ENCODE peak calls at places on chromosomes 13 and 19, in nine cellular contexts. P, K, L, C, X, G, B, J and A are unnamed samples.

GRCh38 chr13:110713981-110714797 is 689 bp downstream of the ING1 start:
- DNase-seq in C (peak; percentile 50), G (peak; percentile 72), K (peak; percentile 57), B (peak; percentile 29), L (peak; percentile 59), P (peak; percentile 47), J (peak; percentile 85), X (no peak), A (no peak)

GRCh38 chr13:50126378-50127016 is 111.3 kb downstream of the KCNRG start:
- DNase-seq in P (peak; percentile 39), K (no peak), G (peak; percentile 28), B (no peak), X (no peak), C (peak; percentile 45), L (no peak), J (no peak), A (no peak)

GRCh38 chr19:12364391-12365093 is 941 bp downstream of the ZNF442 start:
- DNase-seq in G (peak; percentile 35), X (no peak), P (peak; percentile 3), J (peak; percentile 21), C (peak; percentile 24), B (peak; percentile 8), L (no peak), K (peak; percentile 17), A (peak; percentile 2)

GRCh38 chr19:15954820-15955219 is 6.0 kb downstream of the OR10H4 start:
- DNase-seq in B (no peak), L (no peak), X (no peak), G (no peak), K (no peak), J (no peak), P (no peak), C (no peak), A (no peak)

GRCh38 chr13:27533155-27533643 is 82.8 kb upstream of the MTIF3 start:
- DNase-seq in C (peak; percentile 81), K (peak; percentile 44), P (peak; percentile 69), B (peak; percentile 60), X (no peak), L (peak; percentile 92), J (peak; percentile 59), G (peak; percentile 83), A (peak; percentile 86)

GRCh38 chr13:72726721-72727416 is 560 bp downstream of the MZT1 start:
- DNase-seq in G (peak; percentile 41), K (peak; percentile 31), C (no peak), J (no peak), P (no peak), X (peak; percentile 6), B (peak; percentile 39), L (peak; percentile 29), A (peak; percentile 10)

GRCh38 chr13:48431987-48432615 is 19.2 kb upstream of the LPAR6 start:
- DNase-seq in B (no peak), P (peak; percentile 70), C (peak; percentile 66), G (no peak), X (no peak), K (no peak), J (no peak), L (no peak), A (no peak)

GRCh38 chr13:45932611-45933182 is 81.1 kb upstream of the SIAH3 start:
- DNase-seq in X (no peak), P (no peak), J (no peak), L (no peak), K (no peak), C (no peak), B (no peak), G (no peak), A (peak; percentile 10)

GRCh38 chr19:41588497-41589209 is 12.7 kb downstream of the CEACAM21 start:
- DNase-seq in G (no peak), P (peak; percentile 36), L (no peak), B (peak; percentile 49), J (no peak), C (peak; percentile 49), K (no peak), X (no peak), A (peak; percentile 61)

GRCh38 chr13:98598043-98598442 is 21.1 kb upstream of the STK24 start:
- DNase-seq in L (no peak), K (no peak), B (no peak), G (no peak), P (peak; percentile 31), J (no peak), C (no peak), X (no peak), A (no peak)

GRCh38 chr19:38506723-38507550 is 73.4 kb downstream of the RYR1 start:
- DNase-seq in L (peak; percentile 93), J (peak; percentile 83), P (peak; percentile 68), B (peak; percentile 97), K (peak; percentile 66), X (peak; percentile 52), C (peak; percentile 60), G (peak; percentile 51), A (peak; percentile 68)

GRCh38 chr19:42005504-42005903 is 11.5 kb upstream of the ATP1A3 start:
- DNase-seq in C (no peak), G (no peak), B (no peak), L (no peak), P (no peak), J (no peak), X (no peak), K (no peak), A (no peak)

GRCh38 chr19:798415-799075 is 1.3 kb downstream of the PTBP1 start:
- DNase-seq in G (peak; percentile 50), B (no peak), K (no peak), P (no peak), X (no peak), L (no peak), J (peak; percentile 45), C (no peak), A (no peak)

GRCh38 chr19:6590458-6591319 is at the start of gene CD70:
- DNase-seq in L (no peak), J (peak; percentile 69), K (peak; percentile 29), C (no peak), X (no peak), B (peak; percentile 48), G (no peak), P (no peak), A (peak; percentile 8)

GRCh38 chr13:90723381-90723780 is 624.1 kb upstream of the MIR17HG start:
- DNase-seq in P (no peak), C (no peak), G (no peak), K (no peak), J (no peak), B (no peak), L (no peak), X (no peak), A (no peak)

GRCh38 chr13:50318887-50319286 is 303.6 kb downstream of the KCNRG start:
- DNase-seq in J (no peak), X (no peak), L (no peak), B (no peak), K (no peak), C (no peak), P (no peak), G (no peak), A (no peak)

GRCh38 chr19:54521860-54522513 is 19.4 kb downstream of the LAIR2 start:
- DNase-seq in L (no peak), G (no peak), J (no peak), P (no peak), B (no peak), X (no peak), C (no peak), K (no peak), A (no peak)

GRCh38 chr19:38685666-38686529 is 38.4 kb downstream of the ACTN4 start:
- DNase-seq in B (no peak), G (no peak), L (no peak), P (peak; percentile 92), J (no peak), K (no peak), X (no peak), C (peak; percentile 78), A (peak; percentile 61)

DNA sequence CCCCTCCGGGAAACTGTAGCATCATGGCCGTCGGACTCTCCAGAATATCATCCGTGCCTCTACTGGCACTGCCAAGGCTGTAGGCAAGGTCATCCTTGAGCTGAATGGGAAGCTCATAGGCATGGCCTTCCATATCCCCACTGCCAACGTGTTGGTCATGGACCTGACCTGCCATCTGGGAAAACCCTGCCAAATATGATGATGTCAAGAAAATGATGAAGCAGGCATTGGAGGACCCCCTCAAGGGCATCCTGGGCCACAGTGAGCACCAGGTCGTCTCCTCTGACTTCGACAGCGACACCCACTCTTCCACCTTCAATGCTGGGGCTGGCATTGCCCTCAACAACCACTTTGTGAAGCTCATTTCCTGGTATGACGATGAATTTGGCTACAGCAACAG is 41.9 kb upstream of the CALM3 start:
- DNase-seq in B (no peak), K (no peak), J (no peak), G (no peak), X (no peak), L (no peak), C (no peak), P (no peak), A (no peak)
- TF ChIP-seq CTCF in B (no peak), K (no peak), J (no peak), G (no peak), X (no peak), L (no peak), C (no peak), P (no peak), A (no peak)

GRCh38 chr19:33678796-33679195 is 57.0 kb downstream of the CHST8 start:
- DNase-seq in J (no peak), C (no peak), X (no peak), B (no peak), P (no peak), L (no peak), G (no peak), K (no peak), A (no peak)
- TF ChIP-seq CTCF in J (no peak), C (no peak), X (no peak), B (no peak), P (no peak), L (no peak), G (no peak), K (no peak), A (no peak)

DNA sequence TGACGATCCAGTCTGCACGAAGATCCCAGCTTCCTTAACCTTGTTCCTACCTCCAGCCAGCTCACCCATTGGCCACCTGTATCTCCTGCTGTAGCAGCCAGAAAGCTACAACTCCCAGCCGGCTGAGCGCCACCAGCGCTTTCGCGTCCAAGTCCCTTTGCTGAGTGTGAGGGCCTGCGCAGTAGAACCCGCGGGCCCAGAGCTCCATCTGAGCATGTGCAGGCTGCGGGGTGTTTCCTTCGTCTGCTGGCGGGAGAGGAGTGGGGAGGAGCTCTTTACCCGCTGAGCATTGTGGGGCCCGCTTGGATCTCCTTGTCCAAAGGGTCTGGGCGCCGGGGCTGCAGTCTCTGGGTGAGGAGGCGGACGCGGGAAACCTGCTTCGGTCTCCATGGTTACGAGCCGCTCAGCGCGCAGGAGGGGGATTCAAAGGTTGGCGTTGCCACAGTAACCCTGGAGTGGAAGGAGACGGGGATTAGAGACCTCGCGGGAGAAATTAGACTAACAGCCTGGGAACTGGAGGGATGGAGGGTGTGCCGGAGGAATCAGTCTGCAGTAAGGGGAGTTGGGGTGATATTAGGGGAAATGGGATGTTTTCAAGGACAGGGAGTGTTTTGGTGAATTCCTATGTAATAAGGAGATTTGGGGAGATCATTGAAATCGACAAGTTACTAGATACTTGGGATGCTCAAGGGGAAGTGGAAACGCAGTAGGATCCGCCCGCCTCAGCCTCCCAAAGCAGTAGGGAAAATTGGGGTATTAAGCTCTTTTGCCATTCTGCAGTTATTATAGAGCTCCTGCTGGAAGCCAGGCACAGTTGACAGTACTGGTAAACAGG is 33.5 kb downstream of the ZSWIM9 start:
- DNase-seq in L (peak; percentile 95), X (peak; percentile 62), C (peak; percentile 94), K (peak; percentile 89), J (peak; percentile 89), P (peak; percentile 98), B (peak; percentile 91), G (peak; percentile 87), A (peak; percentile 97)
- TF ChIP-seq CTCF in L (peak; percentile 16), X (no peak), C (no peak), K (no peak), J (no peak), P (no peak), B (no peak), G (no peak), A (no peak)

GRCh38 chr19:48330012-48330681 is 4.8 kb downstream of the EMP3 start:
- DNase-seq in B (no peak), X (peak; percentile 39), L (peak; percentile 86), J (peak; percentile 89), G (peak; percentile 80), C (no peak), K (peak; percentile 79), P (peak; percentile 15), A (peak; percentile 91)
- TF ChIP-seq CTCF in B (no peak), X (no peak), L (peak; percentile 10), J (peak; percentile 12), G (no peak), C (no peak), K (no peak), P (no peak), A (no peak)